ENCODE peak calls at places on chromosomes 16 and 17, in five cellular contexts. X is H9, B is mesenchymal stem cell, H is IMR-90, F is H1. Y is an unnamed sample. For H3K27me3, the result is how much of the 10 kb centered on the place peaks cover.

GRCh38 chr16:53429221-53429943 is 4.9 kb upstream of the RBL2 start:
- DNase-seq in X (no peak), B (peak), H (peak), F (no peak), Y (no peak)

GRCh38 chr16:22342082-22342481 is 32.3 kb downstream of the CDR2 start:
- DNase-seq in X (no peak), B (no peak), H (no peak), F (no peak), Y (no peak)

GRCh38 chr16:81697321-81697885 is 81.7 kb upstream of the PLCG2 start:
- DNase-seq in X (peak), B (peak), H (peak), F (peak), Y (no peak)

GRCh38 chr16:89350701-89351380 is 133.3 kb downstream of the ZNF778 start:
- DNase-seq in X (no peak), B (peak), H (peak), F (no peak), Y (no peak)

GRCh38 chr16:12235110-12235509 is 258.6 kb downstream of the SNX29 start:
- DNase-seq in X (no peak), B (no peak), H (no peak), F (no peak), Y (no peak)

GRCh38 chr16:7871979-7872378 is 539.3 kb downstream of the RBFOX1 start:
- DNase-seq in X (no peak), B (no peak), H (no peak), F (no peak), Y (no peak)

GRCh38 chr16:51049678-51050378 is 101.2 kb downstream of the SALL1 start:
- DNase-seq in X (no peak), B (no peak), H (no peak), F (no peak), Y (no peak)

GRCh38 chr17:16123531-16123930 is 91.8 kb downstream of the NCOR1 start:
- DNase-seq in X (no peak), B (no peak), H (no peak), F (no peak), Y (no peak)

GRCh38 chr16:12480916-12481315 is 322.8 kb downstream of the CPPED1 start:
- DNase-seq in X (no peak), B (no peak), H (no peak), F (no peak), Y (no peak)

GRCh38 chr17:6641374-6641818 is 536 bp downstream of the TXNDC17 start:
- DNase-seq in X (no peak), B (no peak), H (no peak), F (no peak), Y (no peak)

GRCh38 chr17:63700528-63701441 is 860 bp upstream of the LIMD2 start:
- DNase-seq in X (peak), B (peak), H (peak), F (peak), Y (peak)

GRCh38 chr16:85663891-85664321 is 24.8 kb downstream of the GINS2 start:
- DNase-seq in X (no peak), B (no peak), H (peak), F (no peak), Y (no peak)

GRCh38 chr16:74711938-74712337 is 11.3 kb upstream of the MLKL start:
- DNase-seq in X (no peak), B (no peak), H (no peak), F (no peak), Y (no peak)

GRCh38 chr17:39401412-39402278 is at the start of gene FBXL20:
- DNase-seq in X (peak), B (peak), H (peak), F (peak), Y (peak)

GRCh38 chr16:68885321-68885720 is 42.0 kb downstream of the TANGO6 start:
- DNase-seq in X (no peak), B (no peak), H (no peak), F (no peak), Y (no peak)

GRCh38 chr16:46991729-46992704 is 18.5 kb upstream of the DNAJA2 start:
- DNase-seq in X (peak), B (no peak), H (no peak), F (no peak), Y (no peak)

GRCh38 chr16:5056347-5056746 is 9.4 kb downstream of the C16orf89 start:
- DNase-seq in X (peak), B (peak), H (no peak), F (peak), Y (no peak)

GRCh38 chr16:88768041-88768876 is 16.8 kb downstream of the PIEZO1 start:
- DNase-seq in X (no peak), B (peak), H (peak), F (no peak), Y (no peak)

GRCh38 chr16:30346286-30346685 is 8.8 kb downstream of the CD2BP2 start:
- DNase-seq in X (no peak), B (no peak), H (no peak), F (no peak), Y (no peak)

GRCh38 chr16:69918241-69918640 is 32.9 kb upstream of the CLEC18A start:
- DNase-seq in X (no peak), B (no peak), H (peak), F (no peak), Y (no peak)

GRCh38 chr17:35898283-35899070 is 18.3 kb upstream of the CCL5 start:
- DNase-seq in X (no peak), B (no peak), H (no peak), F (no peak), Y (no peak)

GRCh38 chr16:90044111-90044551 is 24.9 kb upstream of the DBNDD1 start:
- DNase-seq in X (no peak), B (no peak), H (no peak), F (no peak), Y (no peak)

GRCh38 chr17:62860962-62861873 is 53.1 kb upstream of the MARCHF10 start:
- DNase-seq in X (no peak), B (no peak), H (peak), F (peak), Y (no peak)

GRCh38 chr16:8505327-8505991 is 84.9 kb downstream of the TMEM114 start:
- DNase-seq in X (no peak), B (no peak), H (no peak), F (no peak), Y (no peak)

GRCh38 chr17:83067718-83068261 is 11.6 kb upstream of the METRNL start:
- DNase-seq in X (no peak), B (no peak), H (peak), F (peak), Y (no peak)

GRCh38 chr17:19242323-19242722 is 5.2 kb downstream of the EPN2 start:
- DNase-seq in X (no peak), B (no peak), H (no peak), F (no peak), Y (no peak)

GRCh38 chr17:7122386-7122785 is 7.8 kb upstream of the ASGR2 start:
- DNase-seq in X (no peak), B (no peak), H (peak), F (no peak), Y (no peak)

GRCh38 chr17:32772453-32773025 is 104.4 kb downstream of the MYO1D start:
- DNase-seq in X (no peak), B (no peak), H (no peak), F (no peak), Y (no peak)

GRCh38 chr17:32112416-32112815 is 29.9 kb upstream of the RHOT1 start:
- DNase-seq in X (no peak), B (no peak), H (no peak), F (peak), Y (no peak)

GRCh38 chr17:75454193-75454592 is 2.2 kb upstream of the TMEM94 start:
- DNase-seq in X (no peak), B (no peak), H (no peak), F (no peak), Y (no peak)

GRCh38 chr17:9928601-9929341 is 23.7 kb upstream of the RCVRN start:
- DNase-seq in X (peak), B (peak), H (peak), F (peak), Y (peak)

GRCh38 chr17:48322060-48322459 is 108.0 kb downstream of the SKAP1 start:
- DNase-seq in X (no peak), B (peak), H (peak), F (no peak), Y (no peak)

GRCh38 chr16:27962197-27962596 is 101.3 kb downstream of the GSG1L start:
- DNase-seq in X (no peak), B (no peak), H (no peak), F (no peak), Y (no peak)

GRCh38 chr17:74211929-74212261 is 1.5 kb upstream of the TTYH2 start:
- DNase-seq in X (no peak), B (no peak), H (no peak), F (no peak), Y (no peak)

GRCh38 chr17:48016112-48016511 is 21.5 kb downstream of the COPZ2 start:
- DNase-seq in X (no peak), B (peak), H (peak), F (no peak), Y (no peak)

GRCh38 chr17:46796080-46796479 is 22.4 kb downstream of the WNT3 start:
- DNase-seq in X (no peak), B (no peak), H (no peak), F (no peak), Y (no peak)
- H3K27me3 ChIP-seq in X (under half), B (half or more), H (half or more), F (under half), Y (under half)

DNA sequence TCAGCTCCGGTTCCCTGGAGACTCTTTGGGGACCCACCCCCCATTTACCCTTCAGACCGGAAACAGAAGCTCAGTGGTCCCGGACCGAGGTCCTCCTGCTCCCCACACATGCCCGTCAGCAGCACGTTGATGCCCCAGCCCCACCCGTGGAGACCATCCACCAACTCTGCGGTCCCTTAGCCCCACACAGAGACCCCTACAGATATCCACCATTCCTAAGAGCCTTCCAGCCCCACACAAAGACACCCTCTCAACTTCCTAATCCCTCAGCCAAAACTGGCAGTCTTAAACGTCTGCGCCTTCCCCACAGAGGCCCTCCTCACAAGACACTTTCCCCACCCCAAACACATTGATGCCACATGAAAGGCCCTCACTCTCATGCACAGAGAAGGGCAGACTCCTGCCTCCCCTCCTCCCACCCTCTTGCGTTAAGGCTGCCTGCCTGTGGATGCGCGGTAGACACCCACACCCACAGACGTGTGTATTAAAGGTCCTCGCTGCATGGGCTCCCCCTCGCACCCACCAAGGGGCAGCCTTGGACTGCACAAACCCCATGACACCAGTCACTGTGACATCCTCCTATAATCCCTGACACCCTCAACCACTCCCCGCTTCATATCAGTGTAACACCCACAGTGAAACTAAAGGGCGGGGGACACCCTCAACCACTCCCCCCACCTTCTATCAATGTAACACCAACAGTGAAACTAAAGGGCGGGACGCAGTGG is 58.2 kb upstream of the RPH3AL start:
- DNase-seq in X (peak), B (peak), H (peak), F (peak), Y (peak)
- H4K91ac ChIP-seq in X (no peak), B (no peak), H (peak), F (no peak), Y (no peak)

DNA sequence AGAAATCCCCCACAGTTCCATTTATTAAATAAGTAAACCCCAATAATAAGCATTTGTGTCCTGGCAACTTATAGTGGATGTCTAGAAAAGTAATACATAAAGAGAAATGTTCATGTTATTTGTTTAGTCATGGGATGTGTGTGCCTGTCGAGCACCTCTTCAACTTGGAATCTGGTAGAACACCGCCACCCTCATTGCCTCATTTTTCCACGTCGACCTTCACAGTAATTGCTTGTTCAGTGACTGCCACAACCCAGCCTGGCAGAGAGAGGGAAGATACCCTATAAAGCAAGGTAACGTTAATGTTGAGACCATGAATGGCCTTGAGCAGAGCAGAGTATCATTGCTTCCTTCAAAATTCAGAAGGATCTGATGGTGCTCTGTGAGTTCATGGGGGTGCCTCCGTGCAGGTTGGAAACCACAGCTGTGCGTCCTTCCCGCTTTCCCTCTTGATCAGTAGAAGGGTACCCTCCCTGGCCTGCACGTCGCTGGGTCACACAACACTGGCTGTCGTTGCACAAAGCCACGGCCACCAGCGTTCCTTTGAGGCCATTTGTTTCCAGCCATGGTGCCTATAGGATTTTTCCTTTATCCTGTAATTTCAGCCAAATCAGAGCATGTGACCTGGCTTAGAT is 3.7 kb upstream of the DNASE1 start:
- DNase-seq in X (no peak), B (no peak), H (no peak), F (peak), Y (no peak)
- H2BK15ac ChIP-seq in X (no peak), B (no peak), H (no peak), F (no peak), Y (no peak)

GRCh38 chr17:17426184-17426583 is 50.6 kb upstream of the MED9 start:
- DNase-seq in X (no peak), B (no peak), H (no peak), F (no peak), Y (no peak)

GRCh38 chr17:17424552-17424951 is 52.2 kb upstream of the MED9 start:
- DNase-seq in X (no peak), B (no peak), H (no peak), F (no peak), Y (no peak)

GRCh38 chr17:17423656-17424055 is 53.1 kb upstream of the MED9 start:
- DNase-seq in X (no peak), B (no peak), H (no peak), F (no peak), Y (no peak)

GRCh38 chr17:17425005-17425404 is 51.8 kb upstream of the MED9 start:
- DNase-seq in X (peak), B (no peak), H (no peak), F (no peak), Y (no peak)

DNA sequence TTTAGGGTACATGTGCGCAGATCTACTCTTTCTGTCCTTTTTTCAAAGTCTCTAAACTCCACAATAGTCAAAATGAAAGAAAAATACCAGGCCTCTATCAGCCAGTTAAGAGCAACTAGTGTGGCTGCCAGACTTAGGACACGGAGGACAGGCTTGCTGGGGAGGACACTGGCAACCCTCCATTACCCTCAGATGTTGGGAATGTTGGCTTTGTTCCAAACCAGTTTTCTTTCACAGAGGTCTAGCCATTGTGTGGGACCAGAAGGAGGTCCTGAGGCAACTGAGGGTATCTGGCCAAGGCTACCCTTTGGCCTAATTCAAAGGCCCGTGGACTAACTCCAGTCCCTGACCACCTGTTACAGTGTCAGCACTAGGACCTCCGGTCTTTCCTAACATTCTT is 51.2 kb upstream of the MED9 start:
- DNase-seq in X (no peak), B (no peak), H (no peak), F (no peak), Y (no peak)
- H3K27me3 ChIP-seq in X (under half), B (under half), H (under half), F (under half), Y (under half)

GRCh38 chr17:29866746-29867404 is 63.2 kb downstream of the SSH2 start:
- DNase-seq in X (no peak), B (no peak), H (no peak), F (no peak), Y (no peak)

GRCh38 chr17:29874931-29875596 is 55.0 kb downstream of the SSH2 start:
- DNase-seq in X (no peak), B (no peak), H (no peak), F (no peak), Y (no peak)

GRCh38 chr17:29873476-29873875 is 56.6 kb downstream of the SSH2 start:
- DNase-seq in X (no peak), B (no peak), H (no peak), F (no peak), Y (no peak)

GRCh38 chr17:29867643-29868181 is 62.3 kb downstream of the SSH2 start:
- DNase-seq in X (no peak), B (no peak), H (no peak), F (no peak), Y (no peak)

GRCh38 chr17:29870836-29871430 is 59.1 kb downstream of the SSH2 start:
- DNase-seq in X (no peak), B (no peak), H (no peak), F (no peak), Y (no peak)
- H4K91ac ChIP-seq in X (no peak), B (no peak), H (no peak), F (no peak), Y (no peak)